ENCODE peak calls at places on chromosomes 16 and 17, in ten cellular contexts. One of them, this sample, is unnamed.

GRCh38 chr17:79623786-79624657 is 13.2 kb upstream of the RBFOX3 start:
- DNase-seq in tibial nerve: no peak
- DNase-seq in ascending aorta: no peak
- DNase-seq in brain microvascular endothelial cell: no peak
- DNase-seq in upper lobe of right lung: peak; percentile 16
- DNase-seq in body of pancreas: peak; percentile 2
- DNase-seq in tibial artery: peak; percentile 23
- DNase-seq in heart right ventricle: no peak
- DNase-seq in esophagus squamous epithelium: no peak
- DNase-seq in mucosa of descending colon: peak; percentile 24
- DNase-seq in this sample: no peak

GRCh38 chr16:27980076-27980775 is 83.3 kb downstream of the GSG1L start:
- DNase-seq in tibial nerve: no peak
- DNase-seq in ascending aorta: no peak
- DNase-seq in brain microvascular endothelial cell: no peak
- DNase-seq in upper lobe of right lung: peak; percentile 59
- DNase-seq in body of pancreas: no peak
- DNase-seq in tibial artery: peak; percentile 40
- DNase-seq in heart right ventricle: no peak
- DNase-seq in esophagus squamous epithelium: no peak
- DNase-seq in mucosa of descending colon: no peak
- DNase-seq in this sample: no peak

GRCh38 chr16:85612191-85612800 is 826 bp upstream of the GSE1 start:
- DNase-seq in tibial nerve: peak; percentile 44
- DNase-seq in ascending aorta: peak; percentile 37
- DNase-seq in brain microvascular endothelial cell: peak; percentile 68
- DNase-seq in upper lobe of right lung: peak; percentile 95
- DNase-seq in body of pancreas: peak; percentile 90
- DNase-seq in tibial artery: peak; percentile 92
- DNase-seq in heart right ventricle: peak; percentile 78
- DNase-seq in esophagus squamous epithelium: no peak
- DNase-seq in mucosa of descending colon: peak; percentile 90
- DNase-seq in this sample: peak; percentile 84

GRCh38 chr17:33164556-33164881 is 128.6 kb downstream of the ASIC2 start:
- DNase-seq in tibial nerve: no peak
- DNase-seq in ascending aorta: no peak
- DNase-seq in brain microvascular endothelial cell: no peak
- DNase-seq in upper lobe of right lung: no peak
- DNase-seq in body of pancreas: no peak
- DNase-seq in tibial artery: no peak
- DNase-seq in heart right ventricle: no peak
- DNase-seq in esophagus squamous epithelium: no peak
- DNase-seq in mucosa of descending colon: no peak
- DNase-seq in this sample: no peak

GRCh38 chr16:72162105-72162680 is 9.8 kb downstream of the PMFBP1 start:
- DNase-seq in tibial nerve: no peak
- DNase-seq in ascending aorta: no peak
- DNase-seq in brain microvascular endothelial cell: no peak
- DNase-seq in upper lobe of right lung: no peak
- DNase-seq in body of pancreas: no peak
- DNase-seq in tibial artery: no peak
- DNase-seq in heart right ventricle: no peak
- DNase-seq in esophagus squamous epithelium: no peak
- DNase-seq in mucosa of descending colon: no peak
- DNase-seq in this sample: no peak

GRCh38 chr17:82031885-82032627 is 578 bp downstream of the RAC3 start:
- DNase-seq in tibial nerve: no peak
- DNase-seq in ascending aorta: no peak
- DNase-seq in brain microvascular endothelial cell: no peak
- DNase-seq in upper lobe of right lung: no peak
- DNase-seq in body of pancreas: peak; percentile 53
- DNase-seq in tibial artery: no peak
- DNase-seq in heart right ventricle: no peak
- DNase-seq in esophagus squamous epithelium: no peak
- DNase-seq in mucosa of descending colon: peak; percentile 84
- DNase-seq in this sample: peak; percentile 25

GRCh38 chr16:1772362-1772907 is at the start of gene EME2:
- DNase-seq in tibial nerve: no peak
- DNase-seq in ascending aorta: no peak
- DNase-seq in brain microvascular endothelial cell: no peak
- DNase-seq in upper lobe of right lung: no peak
- DNase-seq in body of pancreas: no peak
- DNase-seq in tibial artery: no peak
- DNase-seq in heart right ventricle: no peak
- DNase-seq in esophagus squamous epithelium: no peak
- DNase-seq in mucosa of descending colon: peak; percentile 77
- DNase-seq in this sample: peak; percentile 24

GRCh38 chr17:78223765-78224164 is 7.7 kb upstream of the TMEM235 start:
- DNase-seq in tibial nerve: no peak
- DNase-seq in ascending aorta: no peak
- DNase-seq in brain microvascular endothelial cell: no peak
- DNase-seq in upper lobe of right lung: no peak
- DNase-seq in body of pancreas: no peak
- DNase-seq in tibial artery: no peak
- DNase-seq in heart right ventricle: no peak
- DNase-seq in esophagus squamous epithelium: no peak
- DNase-seq in mucosa of descending colon: no peak
- DNase-seq in this sample: no peak

GRCh38 chr16:3256146-3256875 is at the start of gene MEFV:
- DNase-seq in tibial nerve: no peak
- DNase-seq in ascending aorta: no peak
- DNase-seq in brain microvascular endothelial cell: no peak
- DNase-seq in upper lobe of right lung: no peak
- DNase-seq in body of pancreas: no peak
- DNase-seq in tibial artery: no peak
- DNase-seq in heart right ventricle: no peak
- DNase-seq in esophagus squamous epithelium: no peak
- DNase-seq in mucosa of descending colon: no peak
- DNase-seq in this sample: peak; percentile 10

GRCh38 chr16:11004351-11004750 is 60.0 kb downstream of the CLEC16A start:
- DNase-seq in tibial nerve: no peak
- DNase-seq in ascending aorta: no peak
- DNase-seq in brain microvascular endothelial cell: no peak
- DNase-seq in upper lobe of right lung: no peak
- DNase-seq in body of pancreas: no peak
- DNase-seq in tibial artery: no peak
- DNase-seq in heart right ventricle: no peak
- DNase-seq in esophagus squamous epithelium: no peak
- DNase-seq in mucosa of descending colon: no peak
- DNase-seq in this sample: no peak

GRCh38 chr16:2236362-2237075 is at the start of gene DNASE1L2:
- DNase-seq in tibial nerve: no peak
- DNase-seq in ascending aorta: no peak
- DNase-seq in brain microvascular endothelial cell: no peak
- DNase-seq in upper lobe of right lung: no peak
- DNase-seq in body of pancreas: no peak
- DNase-seq in tibial artery: no peak
- DNase-seq in heart right ventricle: no peak
- DNase-seq in esophagus squamous epithelium: no peak
- DNase-seq in mucosa of descending colon: no peak
- DNase-seq in this sample: no peak

GRCh38 chr17:74612046-74612445 is 11.5 kb downstream of the CD300E start:
- DNase-seq in tibial nerve: no peak
- DNase-seq in ascending aorta: no peak
- DNase-seq in brain microvascular endothelial cell: no peak
- DNase-seq in upper lobe of right lung: no peak
- DNase-seq in body of pancreas: no peak
- DNase-seq in tibial artery: no peak
- DNase-seq in heart right ventricle: no peak
- DNase-seq in esophagus squamous epithelium: no peak
- DNase-seq in mucosa of descending colon: no peak
- DNase-seq in this sample: no peak

GRCh38 chr17:31190351-31190750 is 95.6 kb downstream of the NF1 start:
- DNase-seq in tibial nerve: no peak
- DNase-seq in ascending aorta: no peak
- DNase-seq in brain microvascular endothelial cell: no peak
- DNase-seq in upper lobe of right lung: no peak
- DNase-seq in body of pancreas: no peak
- DNase-seq in tibial artery: no peak
- DNase-seq in heart right ventricle: no peak
- DNase-seq in esophagus squamous epithelium: no peak
- DNase-seq in mucosa of descending colon: no peak
- DNase-seq in this sample: peak; percentile 8

GRCh38 chr17:1718362-1719165 is 5.9 kb upstream of the WDR81 start:
- DNase-seq in tibial nerve: no peak
- DNase-seq in ascending aorta: no peak
- DNase-seq in brain microvascular endothelial cell: no peak
- DNase-seq in upper lobe of right lung: peak; percentile 67
- DNase-seq in body of pancreas: no peak
- DNase-seq in tibial artery: peak; percentile 71
- DNase-seq in heart right ventricle: no peak
- DNase-seq in esophagus squamous epithelium: no peak
- DNase-seq in mucosa of descending colon: peak; percentile 61
- DNase-seq in this sample: no peak
- H3K4me3 ChIP-seq in tibial nerve: no peak overlapping the region
- H3K4me3 ChIP-seq in ascending aorta: peak overlapping the region; percentile 79
- H3K4me3 ChIP-seq in brain microvascular endothelial cell: no peak overlapping the region
- H3K4me3 ChIP-seq in upper lobe of right lung: peak overlapping the region; percentile 61
- H3K4me3 ChIP-seq in body of pancreas: no peak overlapping the region
- H3K4me3 ChIP-seq in tibial artery: no peak overlapping the region
- H3K4me3 ChIP-seq in heart right ventricle: no peak overlapping the region
- H3K4me3 ChIP-seq in esophagus squamous epithelium: no peak overlapping the region
- H3K4me3 ChIP-seq in mucosa of descending colon: no peak overlapping the region
- H3K4me3 ChIP-seq in this sample: no peak overlapping the region

GRCh38 chr17:37219876-37220608 is 155.7 kb upstream of the C17orf78 start:
- DNase-seq in tibial nerve: no peak
- DNase-seq in ascending aorta: no peak
- DNase-seq in brain microvascular endothelial cell: no peak
- DNase-seq in upper lobe of right lung: no peak
- DNase-seq in body of pancreas: no peak
- DNase-seq in tibial artery: no peak
- DNase-seq in heart right ventricle: no peak
- DNase-seq in esophagus squamous epithelium: no peak
- DNase-seq in mucosa of descending colon: no peak
- DNase-seq in this sample: no peak
- TF ChIP-seq CTCF in tibial nerve: no peak
- TF ChIP-seq CTCF in ascending aorta: no peak
- TF ChIP-seq CTCF in brain microvascular endothelial cell: no peak
- TF ChIP-seq CTCF in upper lobe of right lung: no peak
- TF ChIP-seq CTCF in body of pancreas: no peak
- TF ChIP-seq CTCF in tibial artery: no peak
- TF ChIP-seq CTCF in heart right ventricle: no peak
- TF ChIP-seq CTCF in esophagus squamous epithelium: no peak
- TF ChIP-seq CTCF in mucosa of descending colon: no peak
- TF ChIP-seq CTCF in this sample: no peak

GRCh38 chr16:22139732-22140131 is 22.6 kb upstream of the SDR42E2 start:
- DNase-seq in tibial nerve: no peak
- DNase-seq in ascending aorta: no peak
- DNase-seq in brain microvascular endothelial cell: no peak
- DNase-seq in upper lobe of right lung: no peak
- DNase-seq in body of pancreas: no peak
- DNase-seq in tibial artery: no peak
- DNase-seq in heart right ventricle: no peak
- DNase-seq in esophagus squamous epithelium: no peak
- DNase-seq in mucosa of descending colon: no peak
- DNase-seq in this sample: no peak
- H3K36me3 ChIP-seq in tibial nerve: no peaks in the 10 kb centered on the region
- H3K36me3 ChIP-seq in ascending aorta: no peaks in the 10 kb centered on the region
- H3K36me3 ChIP-seq in brain microvascular endothelial cell: no peaks in the 10 kb centered on the region
- H3K36me3 ChIP-seq in upper lobe of right lung: no peaks in the 10 kb centered on the region
- H3K36me3 ChIP-seq in body of pancreas: no peaks in the 10 kb centered on the region
- H3K36me3 ChIP-seq in tibial artery: no peaks in the 10 kb centered on the region
- H3K36me3 ChIP-seq in heart right ventricle: no peaks in the 10 kb centered on the region
- H3K36me3 ChIP-seq in esophagus squamous epithelium: no peaks in the 10 kb centered on the region
- H3K36me3 ChIP-seq in mucosa of descending colon: no peaks in the 10 kb centered on the region
- H3K36me3 ChIP-seq in this sample: no peaks in the 10 kb centered on the region

GRCh38 chr17:76270127-76270592 is 5.0 kb downstream of the UBALD2 start:
- DNase-seq in tibial nerve: no peak
- DNase-seq in ascending aorta: no peak
- DNase-seq in brain microvascular endothelial cell: no peak
- DNase-seq in upper lobe of right lung: no peak
- DNase-seq in body of pancreas: no peak
- DNase-seq in tibial artery: no peak
- DNase-seq in heart right ventricle: no peak
- DNase-seq in esophagus squamous epithelium: no peak
- DNase-seq in mucosa of descending colon: peak; percentile 70
- DNase-seq in this sample: no peak

GRCh38 chr17:76271669-76272540 is 6.8 kb downstream of the UBALD2 start:
- DNase-seq in tibial nerve: no peak
- DNase-seq in ascending aorta: no peak
- DNase-seq in brain microvascular endothelial cell: no peak
- DNase-seq in upper lobe of right lung: peak; percentile 76
- DNase-seq in body of pancreas: peak; percentile 66
- DNase-seq in tibial artery: no peak
- DNase-seq in heart right ventricle: no peak
- DNase-seq in esophagus squamous epithelium: no peak
- DNase-seq in mucosa of descending colon: peak; percentile 87
- DNase-seq in this sample: no peak

GRCh38 chr17:76272541-76273434 is 7.6 kb downstream of the UBALD2 start:
- DNase-seq in tibial nerve: no peak
- DNase-seq in ascending aorta: no peak
- DNase-seq in brain microvascular endothelial cell: no peak
- DNase-seq in upper lobe of right lung: no peak
- DNase-seq in body of pancreas: no peak
- DNase-seq in tibial artery: no peak
- DNase-seq in heart right ventricle: no peak
- DNase-seq in esophagus squamous epithelium: no peak
- DNase-seq in mucosa of descending colon: peak; percentile 61
- DNase-seq in this sample: no peak

GRCh38 chr17:76268991-76269981 is 4.1 kb downstream of the UBALD2 start:
- DNase-seq in tibial nerve: no peak
- DNase-seq in ascending aorta: no peak
- DNase-seq in brain microvascular endothelial cell: no peak
- DNase-seq in upper lobe of right lung: no peak
- DNase-seq in body of pancreas: no peak
- DNase-seq in tibial artery: no peak
- DNase-seq in heart right ventricle: no peak
- DNase-seq in esophagus squamous epithelium: no peak
- DNase-seq in mucosa of descending colon: no peak
- DNase-seq in this sample: no peak

DNA sequence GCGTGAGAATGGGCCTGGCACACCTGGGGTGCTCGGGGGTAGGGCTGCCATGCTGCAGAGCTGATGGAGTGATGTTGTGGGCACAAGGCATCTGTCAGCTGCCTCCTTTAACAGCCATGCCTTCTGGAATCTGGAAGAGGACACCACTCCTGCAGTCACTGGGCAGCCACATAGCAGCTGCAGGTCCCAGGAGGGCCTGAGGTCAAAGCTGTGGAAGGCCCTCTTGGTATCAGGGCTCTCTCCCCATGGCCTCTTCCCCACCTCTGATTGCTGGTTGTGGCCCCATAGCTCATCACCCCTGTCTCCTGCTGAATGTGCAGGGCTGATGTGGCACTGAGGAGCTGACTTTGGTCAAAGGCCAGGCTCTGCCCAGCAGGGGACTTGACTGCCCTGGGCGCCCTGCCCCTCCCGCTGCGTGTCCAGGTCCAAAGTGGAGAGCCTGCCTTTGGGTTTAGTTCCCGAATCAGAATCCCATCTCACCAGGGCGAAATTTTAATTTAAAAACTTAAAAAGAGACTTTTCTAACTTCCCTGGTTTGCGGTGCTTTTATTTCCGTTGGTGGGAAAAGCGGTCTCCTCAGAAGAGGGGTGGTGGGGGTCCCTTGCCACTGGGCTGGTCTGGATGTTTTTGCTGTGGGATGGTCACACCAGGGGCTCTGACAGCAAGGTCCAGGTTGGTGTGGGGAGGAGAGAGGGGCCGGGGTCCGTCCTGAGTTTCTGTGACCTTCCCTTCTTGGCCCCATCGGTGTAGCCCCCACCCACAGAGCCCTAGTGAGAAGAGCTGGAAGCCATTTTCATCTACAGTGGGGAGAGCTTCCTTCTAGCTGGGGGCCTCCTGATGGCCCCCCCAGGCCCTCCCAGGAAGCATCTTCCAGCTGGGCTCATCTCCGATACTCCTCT is 5.9 kb downstream of the UBALD2 start:
- DNase-seq in tibial nerve: no peak
- DNase-seq in ascending aorta: no peak
- DNase-seq in brain microvascular endothelial cell: no peak
- DNase-seq in upper lobe of right lung: no peak
- DNase-seq in body of pancreas: no peak
- DNase-seq in tibial artery: no peak
- DNase-seq in heart right ventricle: no peak
- DNase-seq in esophagus squamous epithelium: no peak
- DNase-seq in mucosa of descending colon: peak; percentile 50
- DNase-seq in this sample: no peak
- H3K4me3 ChIP-seq in tibial nerve: no peak overlapping the region
- H3K4me3 ChIP-seq in ascending aorta: peak overlapping the region; percentile 58
- H3K4me3 ChIP-seq in brain microvascular endothelial cell: no peak overlapping the region
- H3K4me3 ChIP-seq in upper lobe of right lung: peak overlapping the region; percentile 42
- H3K4me3 ChIP-seq in body of pancreas: no peak overlapping the region
- H3K4me3 ChIP-seq in tibial artery: no peak overlapping the region
- H3K4me3 ChIP-seq in heart right ventricle: peak overlapping the region; percentile 50
- H3K4me3 ChIP-seq in esophagus squamous epithelium: peak overlapping the region; percentile 65
- H3K4me3 ChIP-seq in mucosa of descending colon: no peak overlapping the region
- H3K4me3 ChIP-seq in this sample: no peak overlapping the region